ENCODE peak calls at places on chromosome 7, in four cellular contexts. F is cardiac muscle cell, E is kidney epithelial cell, I is left ventricle myocardium inferior. U is an unnamed sample. For H3K27me3, the result is how much of the 10 kb centered on the place peaks cover.

GRCh38 chr7:94436700-94437099 is 42.0 kb downstream of the COL1A2 start:
- DNase-seq in F (no peak), E (no peak), I (no peak), U (no peak)

GRCh38 chr7:37510043-37510634 is 61.5 kb upstream of the ELMO1 start:
- DNase-seq in E (no peak), I (no peak), F (peak), U (no peak)

GRCh38 chr7:151754142-151754590 is 122.7 kb downstream of the PRKAG2 start:
- DNase-seq in E (peak), I (peak), F (peak), U (peak)

GRCh38 chr7:18792866-18793595 is 297.5 kb downstream of the HDAC9 start:
- DNase-seq in F (peak), I (no peak), E (peak), U (no peak)

GRCh38 chr7:6709808-6710207 is 3.1 kb upstream of the ZNF12 start:
- DNase-seq in E (no peak), I (no peak), F (no peak), U (no peak)

GRCh38 chr7:12731214-12731656 is 43.8 kb downstream of the ARL4A start:
- DNase-seq in F (no peak), E (no peak), I (no peak), U (no peak)

GRCh38 chr7:134254311-134254710 is 62.4 kb downstream of the SLC35B4 start:
- DNase-seq in F (no peak), I (no peak), E (no peak), U (no peak)

GRCh38 chr7:56115852-56116538 is at the start of gene NUPR2:
- DNase-seq in I (no peak), F (no peak), E (no peak), U (no peak)

GRCh38 chr7:50978633-50979215 is 196.0 kb upstream of the GRB10 start:
- DNase-seq in I (no peak), E (no peak), F (no peak), U (no peak)

GRCh38 chr7:1290262-1291039 is 57.8 kb downstream of the UNCX start:
- DNase-seq in F (peak), E (no peak), I (no peak), U (no peak)

GRCh38 chr7:44063547-44063893 is 1.8 kb downstream of the PGAM2 start:
- DNase-seq in F (peak), I (no peak), E (no peak), U (no peak)

GRCh38 chr7:118629898-118630469 is 405.5 kb downstream of the ANKRD7 start:
- DNase-seq in E (no peak), I (no peak), F (no peak), U (no peak)

GRCh38 chr7:151529842-151530241 is 10.1 kb upstream of the RHEB start:
- DNase-seq in E (no peak), F (no peak), I (no peak), U (no peak)

GRCh38 chr7:93011351-93012294 is 106.2 kb downstream of the SAMD9 start:
- DNase-seq in F (no peak), I (no peak), E (no peak), U (peak)

DNA sequence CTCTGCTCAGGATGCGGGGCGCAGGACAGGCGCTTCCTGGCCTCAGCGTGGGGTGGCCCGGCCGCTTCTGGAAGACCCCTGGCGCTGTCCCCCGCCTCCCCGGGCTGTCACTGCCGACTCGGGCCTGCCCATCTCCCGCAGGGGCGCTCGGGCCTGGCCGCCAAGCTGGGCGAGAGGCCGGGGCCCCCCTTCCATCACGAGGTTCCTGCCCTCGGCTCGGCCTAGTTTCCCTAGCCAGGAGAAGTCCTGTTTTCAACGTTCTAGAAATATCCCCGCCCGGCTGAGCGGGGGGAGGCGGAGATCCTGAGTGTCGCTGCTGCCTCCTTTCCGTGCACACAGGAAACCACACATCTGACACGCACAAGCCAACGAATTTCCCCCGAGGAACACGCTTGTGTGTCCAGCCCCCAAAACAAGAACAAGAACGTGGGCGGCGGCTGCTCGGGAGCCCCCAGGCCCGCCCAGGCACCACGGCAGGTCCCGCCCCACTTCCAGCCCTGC is 33.7 kb downstream of the AP5Z1 start:
- DNase-seq in E (no peak), F (no peak), I (no peak), U (no peak)
- H3K4me3 ChIP-seq in E (no peak), F (no peak), I (peak), U (no peak)

DNA sequence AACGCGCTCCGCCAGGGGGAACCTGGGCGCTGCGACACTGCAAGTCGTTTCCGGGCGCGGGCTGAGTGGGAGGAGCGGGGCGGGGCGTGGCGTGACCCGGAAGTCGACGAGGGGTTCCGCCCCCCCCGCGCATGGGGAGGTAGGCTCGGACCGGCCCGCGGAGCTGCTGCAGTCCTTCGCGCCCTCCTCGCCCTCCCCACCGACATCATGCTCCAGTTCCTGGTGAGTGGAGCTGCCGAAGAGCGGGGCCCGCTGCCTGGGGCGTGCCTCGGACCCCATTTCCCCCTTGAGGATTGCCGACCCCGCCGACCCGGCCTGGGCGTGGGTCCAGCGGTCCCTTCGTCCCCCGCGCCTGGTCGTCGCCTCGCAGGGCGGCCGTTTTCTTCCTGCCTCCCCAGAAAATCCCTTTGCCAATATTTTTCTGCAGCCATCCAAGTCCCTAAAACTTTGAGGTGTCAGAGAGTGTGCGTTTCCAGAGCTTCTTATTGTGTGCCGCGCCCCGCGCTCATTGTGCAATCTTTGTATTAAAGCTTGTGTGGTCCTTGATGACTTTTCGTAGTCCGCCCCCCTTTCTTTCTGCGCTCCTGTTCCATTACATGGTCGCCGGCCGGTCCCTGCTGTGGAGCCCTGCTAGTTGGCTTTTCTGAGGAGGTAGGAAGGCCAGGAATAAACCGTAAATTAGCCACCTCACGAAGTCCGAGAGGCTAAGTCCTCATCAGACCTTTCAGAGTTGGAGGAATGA is at the start of gene STMP1:
- DNase-seq in E (peak), I (peak), F (peak), U (peak)
- TF ChIP-seq CTCF in E (peak), I (no peak), F (peak), U (peak)

GRCh38 chr7:157686285-157686894 is 349.6 kb downstream of the DNAJB6 start:
- DNase-seq in E (no peak), F (no peak), I (no peak), U (no peak)
- H3K27me3 ChIP-seq in E (half or more), F (half or more), I (half or more), U (under half)

DNA sequence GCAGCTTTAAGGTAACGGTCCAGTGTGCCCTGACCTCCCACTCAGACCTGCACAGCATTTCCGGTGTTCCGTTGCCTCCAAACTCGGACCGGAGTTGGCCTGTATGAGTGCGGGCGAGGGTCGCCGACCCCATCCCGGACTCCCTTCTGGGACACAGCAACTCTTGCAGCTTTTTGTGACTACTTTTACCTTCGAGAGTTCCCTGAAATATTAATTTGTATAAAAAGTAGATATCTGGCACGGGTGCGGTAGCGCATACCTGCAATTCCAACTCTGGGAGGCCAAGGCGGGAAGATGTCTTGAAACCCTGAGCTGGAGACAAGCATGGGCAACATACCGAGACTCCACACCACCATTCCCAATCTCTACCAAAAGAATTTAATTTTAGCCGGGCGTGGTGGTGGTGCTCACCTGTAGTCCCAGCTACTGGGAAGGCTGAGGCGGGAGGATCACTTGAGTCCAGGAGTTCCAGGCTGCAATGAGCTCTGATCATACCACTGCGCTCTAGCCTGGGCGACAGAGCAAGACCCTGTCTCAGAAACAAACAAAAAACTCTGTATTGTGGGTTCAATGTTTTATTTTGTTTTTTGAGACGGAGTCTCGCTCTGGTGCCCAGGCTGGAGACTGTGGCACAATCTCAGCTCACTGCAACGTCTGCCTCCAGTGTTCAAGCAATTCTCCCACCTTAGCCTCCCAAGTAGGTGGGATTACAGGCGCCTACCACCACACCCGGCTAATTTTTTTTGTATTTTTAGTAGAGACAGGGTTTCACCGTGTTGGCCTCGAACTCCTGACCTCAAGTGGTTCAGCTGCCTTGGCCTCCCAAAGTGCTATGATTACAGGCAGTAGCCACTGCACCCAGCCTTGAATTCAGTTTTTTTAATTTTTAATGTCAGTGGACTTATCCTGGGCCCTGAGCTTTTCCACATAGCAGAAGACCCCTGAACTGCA is 1.1 kb upstream of the PPP1R35 start:
- DNase-seq in I (no peak), F (no peak), E (no peak), U (no peak)
- H3K4me3 ChIP-seq in I (peak), F (no peak), E (no peak), U (no peak)